ENCODE peak calls at places on chromosome 21, in nine cellular contexts. F is nephron progenitor cell, V is astrocyte, L is tibial artery, M is brain microvascular endothelial cell, X is A549, K is uterus, D is left lung, I is GM12865. G is an unnamed sample.

GRCh38 chr21:35924714-35925301 is 135.5 kb downstream of the SETD4 start:
- DNase-seq in F (no peak), V (peak), L (no peak), M (peak), X (no peak), K (no peak), D (peak), I (no peak), G (no peak)

GRCh38 chr21:25636727-25637126 is 2.3 kb upstream of the JAM2 start:
- DNase-seq in F (no peak), V (no peak), L (no peak), M (no peak), X (no peak), K (no peak), D (no peak), I (peak), G (no peak)

GRCh38 chr21:26115346-26115745 is 55.2 kb downstream of the APP start:
- DNase-seq in F (no peak), V (no peak), L (no peak), M (no peak), X (no peak), K (no peak), D (no peak), I (no peak), G (no peak)

GRCh38 chr21:36188081-36188681 is 31.6 kb downstream of the DOP1B start:
- DNase-seq in F (no peak), V (no peak), L (no peak), M (no peak), X (no peak), K (no peak), D (peak), I (no peak), G (no peak)

GRCh38 chr21:36193200-36193599 is 36.6 kb downstream of the DOP1B start:
- DNase-seq in F (no peak), V (no peak), L (no peak), M (no peak), X (no peak), K (no peak), D (no peak), I (no peak), G (no peak)

GRCh38 chr21:31184462-31184861 is 146.2 kb upstream of the KRTAP19-8 start:
- DNase-seq in F (no peak), V (no peak), L (no peak), M (no peak), X (no peak), K (no peak), D (no peak), I (no peak), G (no peak)

GRCh38 chr21:41482321-41482720 is 25.6 kb downstream of the TMPRSS2 start:
- DNase-seq in F (no peak), V (peak), L (no peak), M (peak), X (no peak), K (no peak), D (no peak), I (no peak), G (no peak)

GRCh38 chr21:30166705-30167104 is at the start of gene CLDN17:
- DNase-seq in F (no peak), V (no peak), L (no peak), M (no peak), X (no peak), K (no peak), D (no peak), I (no peak), G (no peak)

GRCh38 chr21:39336457-39337008 is 12.4 kb downstream of the HMGN1 start:
- DNase-seq in F (no peak), V (no peak), L (no peak), M (no peak), X (no peak), K (no peak), D (no peak), I (no peak), G (peak)
- TF ChIP-seq CTCF in F (no peak), V (no peak), L (no peak), M (no peak), X (no peak), K (no peak), D (no peak), I (no peak), G (no peak)

DNA sequence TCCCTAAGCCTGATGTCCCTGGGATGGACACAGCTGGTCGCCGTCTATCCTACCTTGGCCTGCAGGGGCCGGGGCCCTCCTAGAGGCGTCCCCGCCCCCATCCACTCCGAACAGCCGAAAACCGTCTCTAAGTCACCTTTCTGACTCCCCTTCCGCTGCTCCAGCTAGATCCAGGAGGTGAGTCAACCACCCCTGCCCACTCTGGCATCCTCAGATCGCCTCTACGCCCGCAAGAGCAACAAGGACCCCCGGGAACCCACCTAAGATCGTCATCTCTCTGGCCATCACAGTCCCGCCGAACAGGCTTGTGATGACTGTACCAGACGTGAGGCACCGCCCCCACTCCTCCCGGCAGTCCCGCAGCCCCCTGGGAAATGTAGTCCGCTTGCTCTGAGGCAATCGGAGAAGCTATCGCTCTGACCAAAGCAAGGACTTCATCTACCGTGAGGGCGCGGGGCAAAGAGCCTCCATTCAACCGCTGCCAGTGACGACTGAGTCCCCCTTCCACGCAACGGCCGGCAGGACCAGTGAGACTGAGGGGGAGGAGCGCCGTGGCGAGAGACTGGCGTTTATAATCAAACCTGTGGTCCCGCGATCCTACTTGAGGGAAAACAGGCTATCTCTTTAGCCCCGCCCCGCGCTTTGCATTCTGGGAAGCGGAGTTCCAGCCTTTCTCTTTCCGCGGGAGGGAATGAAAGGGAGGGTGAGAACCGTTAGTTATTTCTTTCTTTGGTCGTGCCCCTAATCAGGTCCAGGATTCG is at the start of gene HSPA13:
- DNase-seq in F (peak), V (peak), L (peak), M (peak), X (peak), K (peak), D (peak), I (peak), G (peak)
- TF ChIP-seq CTCF in F (no peak), V (no peak), L (no peak), M (peak), X (no peak), K (no peak), D (no peak), I (no peak), G (no peak)

GRCh38 chr21:33904041-33904440 is 11.6 kb downstream of the ATP5PO start:
- DNase-seq in F (no peak), V (no peak), L (no peak), M (no peak), X (no peak), K (no peak), D (no peak), I (no peak), G (no peak)

GRCh38 chr21:33899199-33899598 is 16.4 kb downstream of the ATP5PO start:
- DNase-seq in F (no peak), V (peak), L (no peak), M (no peak), X (no peak), K (no peak), D (no peak), I (no peak), G (no peak)

GRCh38 chr21:33898546-33898945 is 17.1 kb downstream of the ATP5PO start:
- DNase-seq in F (no peak), V (peak), L (no peak), M (peak), X (no peak), K (no peak), D (no peak), I (no peak), G (no peak)

GRCh38 chr21:33902349-33902748 is 13.3 kb downstream of the ATP5PO start:
- DNase-seq in F (no peak), V (no peak), L (no peak), M (no peak), X (no peak), K (no peak), D (no peak), I (no peak), G (no peak)

GRCh38 chr21:33901421-33902288 is 13.9 kb downstream of the ATP5PO start:
- DNase-seq in F (peak), V (peak), L (peak), M (peak), X (no peak), K (peak), D (no peak), I (peak), G (no peak)
- TF ChIP-seq CTCF in F (peak), V (peak), L (peak), M (peak), X (peak), K (peak), D (peak), I (peak), G (peak)

GRCh38 chr21:43940329-43940653 is 71.8 kb upstream of the TRAPPC10 start:
- DNase-seq in F (no peak), V (no peak), L (no peak), M (no peak), X (no peak), K (no peak), D (no peak), I (no peak), G (no peak)

GRCh38 chr21:43939443-43940328 is 72.4 kb upstream of the TRAPPC10 start:
- DNase-seq in F (no peak), V (no peak), L (no peak), M (no peak), X (no peak), K (no peak), D (no peak), I (no peak), G (no peak)

GRCh38 chr21:43937898-43938309 is 72.9 kb downstream of the AGPAT3 start:
- DNase-seq in F (no peak), V (no peak), L (no peak), M (no peak), X (no peak), K (no peak), D (no peak), I (peak), G (no peak)

GRCh38 chr21:43937051-43937832 is 72.2 kb downstream of the AGPAT3 start:
- DNase-seq in F (no peak), V (no peak), L (no peak), M (no peak), X (no peak), K (no peak), D (no peak), I (no peak), G (no peak)

GRCh38 chr21:43938751-43939442 is 73.2 kb upstream of the TRAPPC10 start:
- DNase-seq in F (peak), V (peak), L (peak), M (peak), X (peak), K (peak), D (peak), I (peak), G (no peak)
- TF ChIP-seq CTCF in F (peak), V (peak), L (peak), M (peak), X (peak), K (peak), D (peak), I (peak), G (peak)

GRCh38 chr21:27759091-27759659 is 792.3 kb upstream of the ADAMTS5 start:
- DNase-seq in F (peak), V (no peak), L (no peak), M (no peak), X (no peak), K (no peak), D (no peak), I (peak), G (no peak)
- TF ChIP-seq CTCF in F (no peak), V (no peak), L (no peak), M (peak), X (no peak), K (no peak), D (peak), I (peak), G (peak)

DNA sequence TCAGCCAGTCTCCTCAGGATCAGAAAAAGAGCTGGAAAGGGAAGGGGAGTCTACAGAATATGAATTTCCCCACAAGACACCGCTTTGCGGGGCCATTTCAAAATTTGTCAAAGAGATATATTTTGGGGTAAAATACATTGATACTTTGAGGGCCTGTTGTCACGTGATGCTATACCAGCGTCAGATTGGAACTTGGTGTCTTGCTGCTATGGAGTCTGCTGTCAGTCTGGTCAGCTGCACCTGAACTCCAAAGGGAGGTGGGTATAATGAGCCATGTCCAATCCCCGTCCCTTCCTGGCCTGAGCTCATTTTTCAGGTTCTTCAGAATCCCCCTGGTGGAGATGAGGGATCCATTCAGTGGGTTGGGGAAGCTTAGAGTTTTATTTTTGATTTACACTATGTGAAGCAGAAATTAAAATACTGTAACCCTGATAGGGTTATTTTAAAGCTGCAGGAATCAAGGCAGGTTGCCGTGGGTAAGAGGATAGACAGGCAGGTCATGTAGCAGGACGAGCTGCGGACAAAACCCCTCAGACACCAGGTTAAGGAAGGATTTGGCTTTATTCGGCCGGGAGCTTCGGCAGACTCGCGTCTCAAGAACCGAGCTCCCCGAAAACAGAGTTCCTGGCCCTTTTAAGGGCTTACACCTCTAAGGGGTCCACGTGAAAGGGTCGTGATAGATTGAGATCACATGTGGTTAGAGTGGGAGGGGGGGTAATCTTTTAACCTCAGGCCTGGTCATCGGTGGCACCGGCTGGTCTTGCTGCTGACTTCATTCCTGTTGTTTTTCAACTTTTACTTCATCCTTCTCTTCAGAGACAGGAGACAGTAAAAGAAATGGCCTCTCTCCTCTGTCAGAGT is 2.2 kb upstream of the POFUT2 start:
- DNase-seq in F (no peak), V (no peak), L (peak), M (no peak), X (peak), K (no peak), D (peak), I (no peak), G (peak)
- TF ChIP-seq CTCF in F (no peak), V (peak), L (peak), M (peak), X (no peak), K (no peak), D (no peak), I (no peak), G (peak)

GRCh38 chr21:45639206-45640000 is 4.1 kb upstream of the PCBP3 start:
- DNase-seq in F (no peak), V (no peak), L (no peak), M (no peak), X (no peak), K (no peak), D (no peak), I (no peak), G (peak)

GRCh38 chr21:45642122-45642813 is 1.3 kb upstream of the PCBP3 start:
- DNase-seq in F (peak), V (no peak), L (no peak), M (no peak), X (no peak), K (no peak), D (peak), I (no peak), G (no peak)

GRCh38 chr21:45640001-45640887 is 3.3 kb upstream of the PCBP3 start:
- DNase-seq in F (no peak), V (no peak), L (no peak), M (no peak), X (no peak), K (no peak), D (no peak), I (no peak), G (no peak)

GRCh38 chr21:45641480-45642035 is 2.0 kb upstream of the PCBP3 start:
- DNase-seq in F (no peak), V (no peak), L (no peak), M (no peak), X (no peak), K (no peak), D (peak), I (no peak), G (no peak)

GRCh38 chr21:45640888-45641479 is 2.5 kb upstream of the PCBP3 start:
- DNase-seq in F (no peak), V (no peak), L (no peak), M (peak), X (no peak), K (no peak), D (no peak), I (peak), G (no peak)
- TF ChIP-seq CTCF in F (no peak), V (no peak), L (no peak), M (peak), X (no peak), K (no peak), D (no peak), I (peak), G (no peak)

G was measured in osteocyte.